ENCODE peak calls at places on chromosomes 13 and 19, in four cellular contexts. V is A549, R is HepG2, C is K562. S is an unnamed sample.

GRCh38 chr19:58561373-58562125 is 3.1 kb upstream of the UBE2M start:
- DNase-seq in R (no peak), V (no peak), C (no peak), S (no peak)

GRCh38 chr19:30718728-30719127 is 346.5 kb downstream of the ZNF536 start:
- DNase-seq in R (no peak), C (no peak), V (no peak), S (no peak)

GRCh38 chr19:43430142-43430710 is 15.5 kb downstream of the TEX101 start:
- DNase-seq in R (no peak), C (no peak), V (no peak), S (peak)

GRCh38 chr19:43519436-43520088 is 7.4 kb downstream of the ETHE1 start:
- DNase-seq in R (peak), V (peak), C (peak), S (peak)

GRCh38 chr19:13094285-13094595 is 8.4 kb downstream of the LYL1 start:
- DNase-seq in C (no peak), R (no peak), V (no peak), S (no peak)

GRCh38 chr19:29546583-29547190 is 20.9 kb downstream of the VSTM2B start:
- DNase-seq in V (no peak), C (no peak), R (peak), S (no peak)

GRCh38 chr13:113483504-113484287 is 6.8 kb downstream of the DCUN1D2 start:
- DNase-seq in R (no peak), V (no peak), C (no peak), S (peak)

GRCh38 chr19:20926796-20927195 is 3.7 kb downstream of the ZNF85 start:
- DNase-seq in V (no peak), C (no peak), R (peak), S (no peak)

GRCh38 chr13:109146912-109147624 is 517.7 kb downstream of the MYO16 start:
- DNase-seq in R (no peak), V (peak), C (no peak), S (no peak)

GRCh38 chr19:17721821-17722220 is 2.5 kb downstream of the MAP1S start:
- DNase-seq in C (no peak), V (no peak), R (no peak), S (no peak)

GRCh38 chr19:38862321-38863059 is 12.7 kb upstream of the HNRNPL start:
- DNase-seq in V (no peak), R (no peak), C (no peak), S (no peak)

GRCh38 chr19:45245334-45245787 is at the start of gene EXOC3L2:
- DNase-seq in C (peak), V (no peak), R (no peak), S (no peak)

GRCh38 chr19:36638862-36639510 is 27.7 kb downstream of the ZNF461 start:
- DNase-seq in R (no peak), C (no peak), V (no peak), S (no peak)
- TF ChIP-seq MAX in R (no peak), C (no peak), V (no peak), S (no peak)

GRCh38 chr19:2014081-2014693 is 1.3 kb downstream of the BTBD2 start:
- DNase-seq in V (no peak), R (no peak), C (no peak), S (no peak)

GRCh38 chr19:2013683-2013961 is 1.9 kb downstream of the BTBD2 start:
- DNase-seq in C (no peak), V (no peak), R (no peak), S (no peak)

GRCh38 chr19:2014731-2015610 is 543 bp downstream of the BTBD2 start:
- DNase-seq in V (no peak), C (peak), R (no peak), S (peak)

GRCh38 chr19:2011169-2011568 is 4.3 kb downstream of the BTBD2 start:
- DNase-seq in C (no peak), R (no peak), V (no peak), S (no peak)

GRCh38 chr19:2012941-2013682 is 2.4 kb downstream of the BTBD2 start:
- DNase-seq in V (no peak), C (no peak), R (no peak), S (no peak)
- TF ChIP-seq HMGXB4 in V (no peak), C (no peak), R (no peak), S (no peak)

GRCh38 chr13:45048890-45049407 is 59.6 kb downstream of the GPALPP1 start:
- DNase-seq in V (no peak), R (no peak), C (no peak), S (no peak)
- TF ChIP-seq MAX in V (no peak), R (no peak), C (no peak), S (no peak)

DNA sequence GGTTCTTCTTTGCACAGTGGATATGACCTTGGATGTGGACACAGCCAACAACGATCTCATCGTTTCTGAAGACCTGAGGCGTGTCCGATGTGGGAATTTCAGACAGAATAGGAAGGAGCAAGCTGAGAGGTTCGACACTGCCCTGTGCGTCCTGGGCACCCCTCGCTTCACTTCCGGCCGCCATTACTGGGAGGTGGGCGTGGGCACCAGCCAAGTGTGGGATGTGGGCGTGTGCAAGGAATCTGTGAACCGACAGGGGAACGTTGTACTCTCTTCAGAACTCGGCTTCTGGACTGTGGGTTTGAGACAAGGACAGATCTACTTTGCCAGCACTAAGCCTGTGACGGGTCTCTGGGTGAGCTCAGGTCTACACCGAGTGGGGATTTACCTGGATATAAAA is 9.4 kb downstream of the RFPL4AL1 start:
- DNase-seq in R (no peak), C (no peak), V (no peak), S (no peak)
- TF ChIP-seq HMGXB4 in R (no peak), C (no peak), V (no peak), S (no peak)

DNA sequence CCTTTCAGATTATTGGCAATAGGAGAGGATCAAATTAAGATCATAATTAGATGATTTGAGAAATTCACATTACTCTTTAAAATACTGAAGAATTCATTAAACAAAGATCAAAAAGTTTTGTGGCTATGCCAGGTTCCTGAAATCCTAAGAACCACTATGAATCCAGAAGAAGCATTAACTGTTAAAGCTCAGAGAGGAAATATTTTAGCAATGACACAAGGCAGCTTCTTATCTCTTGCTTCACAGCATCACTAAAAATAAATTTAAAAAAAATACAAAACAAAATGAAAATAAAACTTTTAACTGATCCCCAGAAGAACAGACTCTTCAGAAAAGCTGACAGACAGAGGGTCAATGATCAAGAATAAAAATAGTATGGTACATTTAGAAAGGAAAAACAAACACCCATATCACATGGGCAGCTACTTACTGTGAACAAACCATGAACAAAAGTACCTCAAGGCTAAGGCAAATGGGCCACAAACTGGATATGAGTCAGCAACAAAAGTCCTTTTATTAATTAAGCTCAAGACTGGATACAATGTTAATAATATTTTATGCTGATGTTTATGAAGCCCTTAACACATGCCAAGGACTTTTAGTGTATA is 19.6 kb downstream of the RNF6 start:
- DNase-seq in C (no peak), R (no peak), V (no peak), S (no peak)
- TF ChIP-seq MAX in C (no peak), R (no peak), V (no peak), S (no peak)